ENCODE peak calls at places on chromosomes 3 and 15, in nine cellular contexts. One of them, this sample, is unnamed.

GRCh38 chr15:40047413-40048154 is 8.6 kb upstream of the SRP14 start:
- DNase-seq in adrenal gland: peak; percentile 66
- DNase-seq in heart left ventricle: peak; percentile 73
- DNase-seq in stomach: peak; percentile 47
- DNase-seq in HCT116: no peak
- DNase-seq in A549: peak; percentile 18
- DNase-seq in GM12878: peak; percentile 86
- DNase-seq in uterus: no peak
- DNase-seq in ovary: peak; percentile 50
- DNase-seq in this sample: no peak

GRCh38 chr3:111072016-111072891 is 638 bp downstream of the NECTIN3 start:
- DNase-seq in HCT116: no peak
- DNase-seq in adrenal gland: peak; percentile 54
- DNase-seq in stomach: peak; percentile 48
- DNase-seq in GM12878: no peak
- DNase-seq in ovary: peak; percentile 53
- DNase-seq in A549: peak; percentile 14
- DNase-seq in heart left ventricle: peak; percentile 33
- DNase-seq in uterus: peak; percentile 34
- DNase-seq in this sample: peak; percentile 36

GRCh38 chr15:48541659-48542334 is 103.7 kb downstream of the FBN1 start:
- DNase-seq in ovary: no peak
- DNase-seq in stomach: no peak
- DNase-seq in A549: no peak
- DNase-seq in HCT116: no peak
- DNase-seq in uterus: peak; percentile 33
- DNase-seq in heart left ventricle: no peak
- DNase-seq in GM12878: peak; percentile 34
- DNase-seq in adrenal gland: peak; percentile 60
- DNase-seq in this sample: no peak

GRCh38 chr3:64331605-64332004 is 106.3 kb upstream of the PRICKLE2 start:
- DNase-seq in heart left ventricle: no peak
- DNase-seq in ovary: no peak
- DNase-seq in HCT116: no peak
- DNase-seq in uterus: no peak
- DNase-seq in stomach: no peak
- DNase-seq in A549: no peak
- DNase-seq in adrenal gland: no peak
- DNase-seq in GM12878: no peak
- DNase-seq in this sample: no peak

GRCh38 chr3:197371521-197372075 is 73.2 kb upstream of the DLG1 start:
- DNase-seq in ovary: no peak
- DNase-seq in A549: no peak
- DNase-seq in stomach: no peak
- DNase-seq in GM12878: no peak
- DNase-seq in HCT116: no peak
- DNase-seq in adrenal gland: no peak
- DNase-seq in uterus: no peak
- DNase-seq in heart left ventricle: no peak
- DNase-seq in this sample: no peak

GRCh38 chr15:55661431-55661830 is 73.3 kb upstream of the PYGO1 start:
- DNase-seq in adrenal gland: no peak
- DNase-seq in HCT116: no peak
- DNase-seq in GM12878: no peak
- DNase-seq in ovary: no peak
- DNase-seq in uterus: no peak
- DNase-seq in stomach: no peak
- DNase-seq in A549: no peak
- DNase-seq in heart left ventricle: no peak
- DNase-seq in this sample: no peak

GRCh38 chr3:153767601-153768558 is 353.3 kb upstream of the ARHGEF26 start:
- DNase-seq in adrenal gland: no peak
- DNase-seq in GM12878: no peak
- DNase-seq in HCT116: no peak
- DNase-seq in A549: no peak
- DNase-seq in heart left ventricle: no peak
- DNase-seq in uterus: no peak
- DNase-seq in ovary: no peak
- DNase-seq in stomach: no peak
- DNase-seq in this sample: no peak

GRCh38 chr3:42425736-42426407 is 15.5 kb upstream of the LYZL4 start:
- DNase-seq in ovary: no peak
- DNase-seq in GM12878: no peak
- DNase-seq in adrenal gland: no peak
- DNase-seq in stomach: no peak
- DNase-seq in HCT116: no peak
- DNase-seq in A549: no peak
- DNase-seq in heart left ventricle: no peak
- DNase-seq in uterus: no peak
- DNase-seq in this sample: no peak

GRCh38 chr3:65548848-65549625 is 489.7 kb downstream of the MAGI1 start:
- DNase-seq in uterus: peak; percentile 16
- DNase-seq in heart left ventricle: peak; percentile 60
- DNase-seq in stomach: no peak
- DNase-seq in A549: no peak
- DNase-seq in ovary: no peak
- DNase-seq in GM12878: no peak
- DNase-seq in HCT116: no peak
- DNase-seq in adrenal gland: peak; percentile 21
- DNase-seq in this sample: peak; percentile 18

GRCh38 chr3:65549626-65549959 is 489.1 kb downstream of the MAGI1 start:
- DNase-seq in GM12878: no peak
- DNase-seq in A549: no peak
- DNase-seq in ovary: no peak
- DNase-seq in HCT116: no peak
- DNase-seq in heart left ventricle: no peak
- DNase-seq in adrenal gland: no peak
- DNase-seq in uterus: no peak
- DNase-seq in stomach: no peak
- DNase-seq in this sample: no peak

GRCh38 chr3:65550137-65550536 is 488.6 kb downstream of the MAGI1 start:
- DNase-seq in A549: no peak
- DNase-seq in stomach: no peak
- DNase-seq in heart left ventricle: no peak
- DNase-seq in uterus: no peak
- DNase-seq in ovary: no peak
- DNase-seq in HCT116: no peak
- DNase-seq in adrenal gland: no peak
- DNase-seq in GM12878: no peak
- DNase-seq in this sample: no peak

GRCh38 chr3:65556934-65557577 is 481.7 kb downstream of the MAGI1 start:
- DNase-seq in stomach: no peak
- DNase-seq in heart left ventricle: no peak
- DNase-seq in uterus: no peak
- DNase-seq in ovary: no peak
- DNase-seq in A549: no peak
- DNase-seq in adrenal gland: no peak
- DNase-seq in GM12878: no peak
- DNase-seq in HCT116: no peak
- DNase-seq in this sample: no peak

GRCh38 chr3:65551945-65552344 is 486.8 kb downstream of the MAGI1 start:
- DNase-seq in A549: no peak
- DNase-seq in adrenal gland: no peak
- DNase-seq in stomach: no peak
- DNase-seq in GM12878: no peak
- DNase-seq in ovary: no peak
- DNase-seq in HCT116: no peak
- DNase-seq in uterus: no peak
- DNase-seq in heart left ventricle: no peak
- DNase-seq in this sample: no peak
- H3K4me3 ChIP-seq in A549: no peak overlapping the region
- H3K4me3 ChIP-seq in adrenal gland: no peak overlapping the region
- H3K4me3 ChIP-seq in stomach: no peak overlapping the region
- H3K4me3 ChIP-seq in GM12878: no peak overlapping the region
- H3K4me3 ChIP-seq in ovary: no peak overlapping the region
- H3K4me3 ChIP-seq in HCT116: no peak overlapping the region
- H3K4me3 ChIP-seq in uterus: no peak overlapping the region
- H3K4me3 ChIP-seq in heart left ventricle: no peak overlapping the region
- H3K4me3 ChIP-seq in this sample: no peak overlapping the region

GRCh38 chr3:128487813-128488635 is 5.0 kb downstream of the GATA2 start:
- DNase-seq in GM12878: no peak
- DNase-seq in ovary: peak; percentile 73
- DNase-seq in A549: peak; percentile 83
- DNase-seq in stomach: peak; percentile 67
- DNase-seq in HCT116: peak; percentile 72
- DNase-seq in heart left ventricle: peak; percentile 92
- DNase-seq in adrenal gland: peak; percentile 78
- DNase-seq in uterus: peak; percentile 96
- DNase-seq in this sample: peak; percentile 90

GRCh38 chr3:128489860-128490649 is 2.9 kb downstream of the GATA2 start:
- DNase-seq in heart left ventricle: peak; percentile 30
- DNase-seq in A549: no peak
- DNase-seq in GM12878: no peak
- DNase-seq in uterus: peak; percentile 53
- DNase-seq in HCT116: no peak
- DNase-seq in adrenal gland: no peak
- DNase-seq in ovary: no peak
- DNase-seq in stomach: no peak
- DNase-seq in this sample: no peak

GRCh38 chr3:128490650-128491070 is 2.3 kb downstream of the GATA2 start:
- DNase-seq in HCT116: no peak
- DNase-seq in uterus: no peak
- DNase-seq in stomach: no peak
- DNase-seq in heart left ventricle: peak; percentile 6
- DNase-seq in GM12878: no peak
- DNase-seq in A549: no peak
- DNase-seq in ovary: no peak
- DNase-seq in adrenal gland: no peak
- DNase-seq in this sample: no peak

GRCh38 chr3:128488636-128488994 is 4.4 kb downstream of the GATA2 start:
- DNase-seq in A549: no peak
- DNase-seq in adrenal gland: no peak
- DNase-seq in uterus: no peak
- DNase-seq in ovary: no peak
- DNase-seq in GM12878: no peak
- DNase-seq in HCT116: no peak
- DNase-seq in stomach: no peak
- DNase-seq in heart left ventricle: peak; percentile 34
- DNase-seq in this sample: no peak

GRCh38 chr3:128488995-128489859 is 3.8 kb downstream of the GATA2 start:
- DNase-seq in adrenal gland: peak; percentile 41
- DNase-seq in GM12878: no peak
- DNase-seq in uterus: peak; percentile 82
- DNase-seq in stomach: no peak
- DNase-seq in HCT116: peak; percentile 35
- DNase-seq in ovary: peak; percentile 42
- DNase-seq in A549: no peak
- DNase-seq in heart left ventricle: peak; percentile 67
- DNase-seq in this sample: no peak
- TF ChIP-seq POLR2A in adrenal gland: peak; percentile 24
- TF ChIP-seq POLR2A in GM12878: no peak
- TF ChIP-seq POLR2A in uterus: peak; percentile 86
- TF ChIP-seq POLR2A in stomach: no peak
- TF ChIP-seq POLR2A in HCT116: no peak
- TF ChIP-seq POLR2A in ovary: no peak
- TF ChIP-seq POLR2A in A549: no peak
- TF ChIP-seq POLR2A in heart left ventricle: no peak
- TF ChIP-seq POLR2A in this sample: no peak

GRCh38 chr15:67834249-67834592 is 5.6 kb downstream of the RNU6-1 start:
- DNase-seq in A549: no peak
- DNase-seq in HCT116: no peak
- DNase-seq in uterus: no peak
- DNase-seq in ovary: no peak
- DNase-seq in stomach: no peak
- DNase-seq in heart left ventricle: no peak
- DNase-seq in GM12878: no peak
- DNase-seq in adrenal gland: no peak
- DNase-seq in this sample: no peak

GRCh38 chr15:67832965-67833503 is 6.8 kb downstream of the RNU6-1 start:
- DNase-seq in GM12878: no peak
- DNase-seq in A549: no peak
- DNase-seq in adrenal gland: no peak
- DNase-seq in stomach: no peak
- DNase-seq in heart left ventricle: no peak
- DNase-seq in uterus: no peak
- DNase-seq in HCT116: no peak
- DNase-seq in ovary: no peak
- DNase-seq in this sample: no peak

GRCh38 chr15:67832031-67832551 is 6.8 kb downstream of the SKOR1 start:
- DNase-seq in ovary: no peak
- DNase-seq in HCT116: no peak
- DNase-seq in GM12878: no peak
- DNase-seq in adrenal gland: no peak
- DNase-seq in stomach: no peak
- DNase-seq in heart left ventricle: no peak
- DNase-seq in uterus: no peak
- DNase-seq in A549: peak; percentile 74
- DNase-seq in this sample: no peak

GRCh38 chr15:67834593-67835348 is 5.1 kb downstream of the RNU6-1 start:
- DNase-seq in adrenal gland: no peak
- DNase-seq in stomach: no peak
- DNase-seq in uterus: no peak
- DNase-seq in HCT116: no peak
- DNase-seq in heart left ventricle: no peak
- DNase-seq in A549: no peak
- DNase-seq in ovary: no peak
- DNase-seq in GM12878: no peak
- DNase-seq in this sample: no peak

DNA sequence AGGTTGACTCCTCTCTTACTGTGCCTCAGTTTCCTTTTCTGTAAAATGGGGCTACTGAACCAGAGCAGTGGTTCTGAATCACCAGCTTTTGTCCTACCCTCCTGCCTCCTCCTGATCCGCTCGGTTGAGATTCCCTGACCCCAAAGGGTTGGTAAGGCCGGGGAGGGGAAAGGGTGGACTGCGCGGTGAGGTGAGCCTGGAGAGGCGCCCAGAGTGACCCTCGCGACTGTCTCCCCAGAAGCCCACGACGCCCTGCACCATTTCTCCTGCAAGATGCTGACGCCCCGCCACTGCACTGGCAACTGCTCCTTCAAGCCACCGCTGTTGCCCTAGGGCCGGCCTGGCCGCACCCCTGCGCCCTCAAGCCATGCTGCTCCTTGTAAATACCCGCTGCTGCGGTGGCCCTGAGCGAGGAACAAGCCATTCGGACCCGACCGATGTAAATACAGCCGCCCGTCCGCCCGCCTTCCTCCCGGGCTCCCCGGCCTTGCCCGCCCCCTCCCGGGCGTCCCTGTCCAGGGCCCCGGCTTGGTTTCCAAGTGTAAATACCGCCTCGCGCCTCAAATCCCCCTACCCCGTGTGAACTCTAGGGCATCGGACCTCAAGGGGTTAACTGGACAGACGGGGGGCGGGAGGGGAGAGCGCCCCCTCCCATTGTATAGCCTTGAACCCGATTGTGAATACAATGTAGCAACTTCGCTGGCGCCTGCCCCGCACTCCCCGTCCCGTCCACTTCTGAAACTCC is 6.2 kb downstream of the RNU6-1 start:
- DNase-seq in A549: peak; percentile 48
- DNase-seq in heart left ventricle: no peak
- DNase-seq in stomach: peak; percentile 47
- DNase-seq in ovary: no peak
- DNase-seq in GM12878: no peak
- DNase-seq in uterus: no peak
- DNase-seq in HCT116: no peak
- DNase-seq in adrenal gland: peak; percentile 44
- DNase-seq in this sample: peak; percentile 50
- H3K4me3 ChIP-seq in A549: peak overlapping the region; percentile 53
- H3K4me3 ChIP-seq in heart left ventricle: peak overlapping the region; percentile 57
- H3K4me3 ChIP-seq in stomach: peak overlapping the region; percentile 31
- H3K4me3 ChIP-seq in ovary: no peak overlapping the region
- H3K4me3 ChIP-seq in GM12878: peak overlapping the region; percentile 34
- H3K4me3 ChIP-seq in uterus: no peak overlapping the region
- H3K4me3 ChIP-seq in HCT116: no peak overlapping the region
- H3K4me3 ChIP-seq in adrenal gland: no peak overlapping the region
- H3K4me3 ChIP-seq in this sample: no peak overlapping the region

GRCh38 chr3:88149516-88150362 is at the start of gene C3orf38:
- DNase-seq in GM12878: peak; percentile 64
- DNase-seq in HCT116: peak; percentile 90
- DNase-seq in heart left ventricle: peak; percentile 93
- DNase-seq in adrenal gland: peak; percentile 89
- DNase-seq in ovary: peak; percentile 89
- DNase-seq in uterus: peak; percentile 85
- DNase-seq in stomach: peak; percentile 85
- DNase-seq in A549: peak; percentile 97
- DNase-seq in this sample: peak; percentile 96
- TF ChIP-seq POLR2A in GM12878: peak; percentile 82
- TF ChIP-seq POLR2A in HCT116: peak; percentile 5
- TF ChIP-seq POLR2A in heart left ventricle: no peak
- TF ChIP-seq POLR2A in adrenal gland: peak; percentile 16
- TF ChIP-seq POLR2A in ovary: peak; percentile 44
- TF ChIP-seq POLR2A in uterus: no peak
- TF ChIP-seq POLR2A in stomach: no peak
- TF ChIP-seq POLR2A in A549: peak; percentile 65
- TF ChIP-seq POLR2A in this sample: no peak

This sample was measured in testis.